ENCODE peak calls at places on chromosome 18, in five cellular contexts. S is fibroblast of mammary gland, I is HCT116, Z is kidney epithelial cell, C is heart left ventricle. N is an unnamed sample.

GRCh38 chr18:22108674-22109073 is 60.7 kb upstream of the GATA6 start:
- DNase-seq in I (peak), C (no peak), Z (no peak), S (peak), N (no peak)

GRCh38 chr18:72342933-72343332 is 201.2 kb downstream of the CBLN2 start:
- DNase-seq in S (peak), Z (no peak), C (no peak), I (no peak), N (no peak)

GRCh38 chr18:28065031-28065792 is 111.7 kb downstream of the CDH2 start:
- DNase-seq in C (no peak), S (peak), Z (peak), I (no peak), N (no peak)

GRCh38 chr18:47644896-47645295 is 285.6 kb downstream of the SMAD2 start:
- DNase-seq in I (no peak), C (no peak), S (no peak), Z (no peak), N (no peak)

GRCh38 chr18:70188113-70188512 is 17.4 kb downstream of the RTTN start:
- DNase-seq in Z (no peak), C (no peak), I (no peak), S (peak), N (no peak)

GRCh38 chr18:78769502-78770113 is 210.0 kb upstream of the SALL3 start:
- DNase-seq in I (no peak), Z (no peak), S (no peak), C (no peak), N (no peak)

GRCh38 chr18:28884304-28884703 is 707.4 kb upstream of the CDH2 start:
- DNase-seq in C (no peak), S (no peak), I (no peak), Z (no peak), N (no peak)

GRCh38 chr18:46398005-46398404 is 259.0 kb downstream of the LOXHD1 start:
- DNase-seq in C (no peak), I (no peak), S (no peak), Z (no peak), N (no peak)

GRCh38 chr18:56298935-56299334 is 339.5 kb downstream of the TXNL1 start:
- DNase-seq in Z (no peak), C (no peak), I (no peak), S (peak), N (no peak)

GRCh38 chr18:32372381-32373061 is 98.2 kb downstream of the GAREM1 start:
- DNase-seq in I (peak), S (peak), C (no peak), Z (peak), N (peak)

GRCh38 chr18:76522551-76522950 is 27.5 kb upstream of the ZNF516 start:
- DNase-seq in S (no peak), C (no peak), I (no peak), Z (no peak), N (no peak)

GRCh38 chr18:68847219-68847860 is 49.5 kb downstream of the CCDC102B start:
- DNase-seq in Z (peak), I (peak), C (no peak), S (peak), N (peak)

GRCh38 chr18:43061816-43062215 is 53.7 kb downstream of the RIT2 start:
- DNase-seq in C (peak), I (no peak), Z (no peak), S (no peak), N (no peak)

GRCh38 chr18:54946149-54946581 is 13.1 kb downstream of the CCDC68 start:
- DNase-seq in I (peak), Z (no peak), C (peak), S (no peak), N (no peak)

GRCh38 chr18:13216732-13217465 is 1.7 kb upstream of the LDLRAD4 start:
- DNase-seq in I (no peak), Z (no peak), C (peak), S (no peak), N (no peak)

GRCh38 chr18:8450013-8450412 is 159.2 kb upstream of the RAB12 start:
- DNase-seq in I (peak), Z (no peak), C (no peak), S (peak), N (no peak)

GRCh38 chr18:45775241-45775676 is 50.2 kb upstream of the SIGLEC15 start:
- DNase-seq in I (peak), C (peak), S (peak), Z (no peak), N (peak)

GRCh38 chr18:136433-136832 is 21.9 kb upstream of the USP14 start:
- DNase-seq in C (no peak), Z (no peak), S (no peak), I (no peak), N (no peak)

GRCh38 chr18:75529394-75529793 is 101.9 kb upstream of the SMIM21 start:
- DNase-seq in S (no peak), I (no peak), Z (no peak), C (no peak), N (no peak)

GRCh38 chr18:56647071-56647470 is 4.1 kb upstream of the WDR7 start:
- DNase-seq in S (no peak), Z (no peak), I (no peak), C (no peak), N (no peak)

GRCh38 chr18:61203151-61203550 is 130.1 kb upstream of the CDH20 start:
- DNase-seq in S (peak), I (no peak), Z (peak), C (no peak), N (no peak)

GRCh38 chr18:76801567-76802505 is 20.5 kb upstream of the ZNF236 start:
- DNase-seq in I (no peak), Z (no peak), S (peak), C (peak), N (no peak)

GRCh38 chr18:37483221-37483971 is 82.2 kb downstream of the CELF4 start:
- DNase-seq in S (peak), C (no peak), Z (no peak), I (no peak), N (no peak)

GRCh38 chr18:79962835-79963657 is 1.4 kb upstream of the HSBP1L1 start:
- DNase-seq in Z (no peak), S (no peak), I (no peak), C (no peak), N (no peak)
- H3K4me3 ChIP-seq in Z (no peak), S (no peak), I (peak), C (no peak), N (no peak)

GRCh38 chr18:26017929-26018328 is 72.5 kb downstream of the SS18 start:
- DNase-seq in C (no peak), S (no peak), Z (no peak), I (no peak), N (no peak)
- TF ChIP-seq CTCF in C (no peak), S (no peak), Z (no peak), I (no peak), N (no peak)

GRCh38 chr18:62324355-62324828 is 718 bp upstream of the TNFRSF11A start:
- DNase-seq in S (no peak), C (no peak), Z (no peak), I (no peak), N (no peak)
- H3K4me3 ChIP-seq in S (no peak), C (peak), Z (no peak), I (peak), N (no peak)

GRCh38 chr18:10518595-10519273 is 7.1 kb upstream of the NAPG start:
- DNase-seq in I (no peak), C (peak), S (peak), Z (no peak), N (no peak)
- TF ChIP-seq CTCF in I (no peak), C (peak), S (peak), Z (peak), N (peak)

DNA sequence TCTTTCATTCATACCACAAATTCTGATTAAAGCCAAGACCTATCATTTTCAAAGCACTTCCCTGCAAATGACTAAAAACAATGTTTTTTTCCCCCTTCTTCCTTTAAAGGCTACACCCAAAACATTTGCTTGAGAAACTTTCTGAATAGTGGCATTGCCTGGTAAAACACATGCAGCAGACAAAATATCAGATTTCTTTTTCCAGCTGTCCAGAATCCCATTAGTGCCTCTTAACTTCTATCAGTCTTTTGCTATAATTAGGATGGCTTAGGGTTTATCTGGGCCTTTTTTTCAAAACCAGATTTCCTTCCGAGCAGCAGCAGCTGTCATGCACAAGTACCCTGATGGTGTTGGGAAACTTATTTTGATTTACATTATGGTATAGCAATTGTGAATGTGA is 50.6 kb downstream of the ALPK2 start:
- DNase-seq in I (no peak), S (peak), Z (no peak), C (no peak), N (no peak)
- H3K4me3 ChIP-seq in I (no peak), S (peak), Z (peak), C (no peak), N (peak)